ENCODE peak calls at places on chromosomes 5 and 9, in six cellular contexts. Y is HS-27A; O is activated naive CD4-positive, alpha-beta T cell treated with anti-CD3 and anti-CD28 coated beads for 36 hours; J is posterior vena cava; I is stimulated activated CD8-positive, alpha-beta memory T cell treated with anti-CD3 and anti-CD28 coated beads, Interleukin-15, amount 100 ng/mL, for 4 hours; S is T-helper 2 cell treated with Interferon-gamma antibody and Interleukin-4, amounts not matched to agents 5 μg/mL and 100 μg/mL, for 36 hours. V is an unnamed sample.

GRCh38 chr9:127154003-127154389 is 31.6 kb upstream of the ANGPTL2 start:
- DNase-seq in O (no peak), I (no peak), S (no peak), J (no peak), Y (no peak), V (no peak)

GRCh38 chr9:35980289-35981011 is 22.5 kb upstream of the OR2S2 start:
- DNase-seq in Y (no peak), J (no peak), O (no peak), I (no peak), S (no peak), V (no peak)

GRCh38 chr9:89745601-89746376 is 141.0 kb downstream of the GADD45G start:
- DNase-seq in O (no peak), Y (no peak), J (peak), S (no peak), I (no peak), V (no peak)

GRCh38 chr9:76512826-76513225 is 53.8 kb downstream of the GCNT1 start:
- DNase-seq in S (no peak), Y (no peak), J (no peak), I (no peak), O (no peak), V (no peak)

GRCh38 chr9:36191290-36191645 is 547 bp downstream of the CLTA start:
- DNase-seq in J (no peak), O (peak), Y (no peak), I (peak), S (peak), V (no peak)

GRCh38 chr9:135321580-135321979 is 158.0 kb upstream of the PPP1R26 start:
- DNase-seq in I (no peak), O (no peak), J (no peak), Y (no peak), S (no peak), V (no peak)

GRCh38 chr5:142852799-142853198 is 82.6 kb downstream of the ARHGAP26 start:
- DNase-seq in O (no peak), S (no peak), I (no peak), Y (no peak), J (no peak), V (no peak)

GRCh38 chr9:36861528-36862205 is 172.4 kb downstream of the PAX5 start:
- DNase-seq in I (no peak), O (no peak), Y (no peak), S (no peak), J (no peak), V (no peak)

GRCh38 chr9:74948897-74949296 is 3.8 kb downstream of the C9orf40 start:
- DNase-seq in J (no peak), O (no peak), Y (no peak), S (no peak), I (no peak), V (no peak)

GRCh38 chr5:174176511-174176910 is 131.0 kb downstream of the NSG2 start:
- DNase-seq in Y (no peak), S (no peak), I (no peak), J (no peak), O (no peak), V (no peak)

GRCh38 chr5:178199581-178200434 is 4.5 kb upstream of the HNRNPAB start:
- DNase-seq in J (no peak), O (no peak), S (no peak), Y (no peak), I (no peak), V (peak)